ENCODE peak calls at places on chromosomes 5 and 9, in five cellular contexts. N is MM.1S; E is CD8-positive, alpha-beta T cell; F is tibial artery; S is fibroblast of lung. V is an unnamed sample.

GRCh38 chr9:78383130-78383529 is 86.2 kb downstream of the PSAT1 start:
- DNase-seq in N (peak; percentile 7), E (no peak), F (no peak), S (peak; percentile 34), V (no peak)

GRCh38 chr9:37952731-37953130 is 48.8 kb upstream of the SLC25A51 start:
- DNase-seq in N (no peak), E (no peak), F (no peak), S (peak; percentile 61), V (no peak)

GRCh38 chr9:36132081-36132480 is 4.5 kb upstream of the GLIPR2 start:
- DNase-seq in N (no peak), E (no peak), F (no peak), S (peak; percentile 88), V (no peak)

GRCh38 chr5:130138406-130139060 is 234.3 kb downstream of the CHSY3 start:
- DNase-seq in N (no peak), E (no peak), F (no peak), S (peak; percentile 15), V (no peak)

GRCh38 chr5:109779036-109779735 is 89.5 kb downstream of the MAN2A1 start:
- DNase-seq in N (no peak), E (no peak), F (no peak), S (peak; percentile 12), V (no peak)

GRCh38 chr9:129275626-129276247 is 97.7 kb upstream of the IER5L start:
- DNase-seq in N (no peak), E (no peak), F (peak; percentile 38), S (no peak), V (no peak)

GRCh38 chr5:28164568-28164967 is 1126.2 kb upstream of the CDH9 start:
- DNase-seq in N (no peak), E (no peak), F (no peak), S (no peak), V (no peak)

GRCh38 chr9:27184556-27185351 is 75.7 kb downstream of the TEK start:
- DNase-seq in N (no peak), E (no peak), F (no peak), S (peak; percentile 95), V (no peak)

GRCh38 chr5:14659821-14660607 is 4.5 kb upstream of the OTULIN start:
- DNase-seq in N (no peak), E (no peak), F (no peak), S (peak; percentile 84), V (no peak)

GRCh38 chr9:12753931-12754330 is 20.9 kb upstream of the LURAP1L start:
- DNase-seq in N (no peak), E (no peak), F (no peak), S (no peak), V (no peak)

GRCh38 chr9:38016375-38017120 is 52.5 kb downstream of the SHB start:
- DNase-seq in N (no peak), E (no peak), F (no peak), S (no peak), V (no peak)

GRCh38 chr9:72477862-72478564 is 43.4 kb upstream of the TMC1 start:
- DNase-seq in N (no peak), E (no peak), F (no peak), S (peak; percentile 34), V (no peak)

GRCh38 chr5:91174418-91174817 is 208.7 kb downstream of the ARRDC3 start:
- DNase-seq in N (no peak), E (no peak), F (no peak), S (peak; percentile 44), V (no peak)

GRCh38 chr9:128419061-128419925 is 1.4 kb upstream of the CERCAM start:
- DNase-seq in N (no peak), E (no peak), F (no peak), S (peak; percentile 45), V (no peak)

GRCh38 chr9:33620738-33621439 is 96.8 kb downstream of the ANKRD18B start:
- DNase-seq in N (no peak), E (no peak), F (no peak), S (peak; percentile 68), V (no peak)

GRCh38 chr9:116460026-116460425 is 227.1 kb upstream of the TRIM32 start:
- DNase-seq in N (no peak), E (no peak), F (no peak), S (no peak), V (no peak)

GRCh38 chr5:179410291-179411160 is 65.3 kb upstream of the ADAMTS2 start:
- DNase-seq in N (no peak), E (no peak), F (no peak), S (no peak), V (no peak)

GRCh38 chr5:149419532-149420485 is 40.7 kb upstream of the IL17B start:
- DNase-seq in N (no peak), E (no peak), F (no peak), S (peak; percentile 77), V (no peak)

GRCh38 chr9:82679488-82679887 is 383.5 kb downstream of the RASEF start:
- DNase-seq in N (no peak), E (no peak), F (no peak), S (no peak), V (no peak)

GRCh38 chr5:112077180-112077579 is 320.2 kb upstream of the NREP start:
- DNase-seq in N (peak; percentile 39), E (no peak), F (no peak), S (peak; percentile 15), V (no peak)

GRCh38 chr9:89428901-89429890 is 68.7 kb downstream of the SEMA4D start:
- DNase-seq in N (no peak), E (peak; percentile 50), F (no peak), S (no peak), V (no peak)

GRCh38 chr5:91541696-91542095 is 158.6 kb upstream of the ARRDC3 start:
- DNase-seq in N (no peak), E (no peak), F (no peak), S (peak; percentile 39), V (no peak)

GRCh38 chr5:43482490-43483064 is 1.1 kb downstream of the TMEM267 start:
- DNase-seq in N (no peak), E (no peak), F (no peak), S (peak; percentile 20), V (no peak)

GRCh38 chr9:94443039-94443722 is 111.7 kb upstream of the PCAT7 start:
- DNase-seq in N (no peak), E (no peak), F (no peak), S (no peak), V (no peak)

GRCh38 chr5:57550132-57550531 is 67.5 kb upstream of the ACTBL2 start:
- DNase-seq in N (no peak), E (no peak), F (no peak), S (no peak), V (no peak)

GRCh38 chr5:57551251-57551650 is 68.6 kb upstream of the ACTBL2 start:
- DNase-seq in N (no peak), E (no peak), F (no peak), S (no peak), V (no peak)

GRCh38 chr5:57549546-57549945 is 66.9 kb upstream of the ACTBL2 start:
- DNase-seq in N (no peak), E (no peak), F (no peak), S (no peak), V (no peak)

GRCh38 chr5:57551974-57552537 is 69.4 kb upstream of the ACTBL2 start:
- DNase-seq in N (no peak), E (no peak), F (no peak), S (no peak), V (no peak)
- H3K27ac ChIP-seq in N (no peak overlapping the region), E (no peak overlapping the region), F (no peak overlapping the region), S (no peak overlapping the region), V (peak overlapping the region; percentile 58)

GRCh38 chr5:2801602-2802525 is 50.4 kb upstream of the IRX2 start:
- DNase-seq in N (no peak), E (no peak), F (no peak), S (no peak), V (no peak)
- H3K27ac ChIP-seq in N (no peak overlapping the region), E (no peak overlapping the region), F (no peak overlapping the region), S (no peak overlapping the region), V (no peak overlapping the region)

GRCh38 chr9:113728989-113729388 is 147.1 kb upstream of the ZNF618 start:
- DNase-seq in N (no peak), E (no peak), F (no peak), S (no peak), V (no peak)

GRCh38 chr9:113737414-113738271 is 138.5 kb upstream of the ZNF618 start:
- DNase-seq in N (peak; percentile 62), E (no peak), F (no peak), S (peak; percentile 69), V (peak; percentile 4)

GRCh38 chr9:113738898-113739604 is 137.1 kb upstream of the ZNF618 start:
- DNase-seq in N (no peak), E (no peak), F (no peak), S (no peak), V (no peak)

GRCh38 chr9:113738506-113738897 is 137.6 kb upstream of the ZNF618 start:
- DNase-seq in N (no peak), E (no peak), F (no peak), S (no peak), V (no peak)

DNA sequence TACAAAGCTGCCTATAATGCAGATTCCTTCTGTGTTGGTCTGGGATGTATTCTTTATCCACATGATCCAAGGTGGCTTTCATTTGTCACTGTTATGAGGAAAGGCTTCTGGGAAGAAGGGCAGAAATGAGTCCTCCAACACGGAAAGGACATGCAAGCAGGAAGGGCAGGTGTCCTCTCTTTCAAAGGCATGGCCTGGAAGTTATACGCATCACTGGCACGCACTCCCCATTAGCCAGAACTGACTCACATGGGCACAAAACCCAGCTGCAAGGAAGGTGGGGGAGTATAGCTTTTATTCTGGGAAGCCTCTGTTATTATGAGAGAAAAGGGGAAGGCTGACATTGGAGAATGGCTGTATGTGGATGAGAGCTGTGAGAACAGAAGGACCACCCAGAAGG is 141.3 kb upstream of the ZNF618 start:
- DNase-seq in N (no peak), E (no peak), F (no peak), S (no peak), V (no peak)
- H3K27ac ChIP-seq in N (no peak overlapping the region), E (no peak overlapping the region), F (no peak overlapping the region), S (no peak overlapping the region), V (no peak overlapping the region)

DNA sequence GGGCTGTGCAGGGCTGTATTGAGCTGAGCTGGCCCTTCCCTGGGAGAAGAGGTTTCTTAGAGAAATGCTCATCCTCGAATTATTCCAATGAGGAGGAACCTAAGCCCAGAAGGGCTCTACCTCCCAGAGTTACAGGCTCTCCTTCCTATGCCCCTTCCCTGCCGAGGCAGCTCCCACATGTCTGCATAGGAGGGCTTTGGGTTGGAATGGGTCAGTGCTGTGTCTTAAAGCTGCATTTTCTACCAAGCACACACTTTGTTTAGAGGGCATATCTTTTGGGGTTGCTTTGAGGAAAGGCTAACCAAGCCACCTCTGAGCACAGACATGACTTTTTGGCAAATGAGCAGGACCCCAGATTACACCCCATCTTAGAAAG is 9.1 kb downstream of the NEK6 start:
- DNase-seq in N (no peak), E (no peak), F (no peak), S (no peak), V (no peak)
- H3K27ac ChIP-seq in N (no peak overlapping the region), E (no peak overlapping the region), F (peak overlapping the region; percentile 70), S (no peak overlapping the region), V (peak overlapping the region; percentile 40)

GRCh38 chr9:137237759-137238726 is 3.0 kb upstream of the TUBB4B start:
- DNase-seq in N (no peak), E (no peak), F (no peak), S (no peak), V (no peak)
- H3K27ac ChIP-seq in N (no peak overlapping the region), E (no peak overlapping the region), F (no peak overlapping the region), S (no peak overlapping the region), V (peak overlapping the region; percentile 88)

DNA sequence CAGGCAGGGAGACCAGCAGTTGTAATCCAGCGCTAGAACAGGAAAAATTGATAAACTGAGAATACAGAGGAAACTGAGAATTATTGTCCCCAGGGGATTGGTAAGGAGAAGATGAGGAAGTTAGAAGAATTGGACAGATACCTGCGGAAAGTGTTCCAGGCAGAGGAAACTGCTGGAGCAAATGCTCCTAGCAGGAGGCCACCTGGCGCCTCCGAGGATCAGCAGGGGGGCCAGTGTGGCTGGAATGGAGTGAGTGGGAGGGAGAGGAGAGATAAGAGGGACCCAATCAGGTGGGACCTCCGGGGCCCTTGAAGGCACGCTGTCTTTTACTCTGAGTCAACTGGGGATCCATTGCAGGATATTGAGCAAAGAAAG is 695 bp upstream of the ANXA6 start:
- DNase-seq in N (no peak), E (no peak), F (no peak), S (no peak), V (no peak)
- H3K27ac ChIP-seq in N (no peak overlapping the region), E (peak overlapping the region; percentile 68), F (peak overlapping the region; percentile 92), S (no peak overlapping the region), V (peak overlapping the region; percentile 75)